ENCODE peak calls at places on chromosomes 5 and 9, in five cellular contexts. L is fibroblast of villous mesenchyme, J is epithelial cell of esophagus, C is ovary, R is GM23248. K is an unnamed sample.

GRCh38 chr9:13786131-13786530 is 506.6 kb upstream of the MPDZ start:
- DNase-seq in L (no peak), J (no peak), C (no peak), R (peak), K (peak)

GRCh38 chr5:39775458-39776365 is 350.9 kb upstream of the DAB2 start:
- DNase-seq in L (peak), J (peak), C (no peak), R (peak), K (peak)

GRCh38 chr5:74198156-74198555 is 442.4 kb downstream of the ENC1 start:
- DNase-seq in L (no peak), J (no peak), C (no peak), R (no peak), K (no peak)

GRCh38 chr5:32583582-32584232 is 1.6 kb upstream of the SUB1 start:
- DNase-seq in L (no peak), J (no peak), C (no peak), R (no peak), K (no peak)

GRCh38 chr9:121599186-121599871 is 52.1 kb upstream of the DAB2IP start:
- DNase-seq in L (no peak), J (peak), C (peak), R (peak), K (no peak)

GRCh38 chr5:73448451-73449136 is at the start of gene FOXD1:
- DNase-seq in L (peak), J (peak), C (peak), R (peak), K (peak)

GRCh38 chr9:35688558-35689350 is 971 bp downstream of the TPM2 start:
- DNase-seq in L (peak), J (peak), C (no peak), R (peak), K (peak)

GRCh38 chr5:169296456-169297220 is 4.3 kb downstream of the SLIT3 start:
- DNase-seq in L (peak), J (no peak), C (no peak), R (peak), K (peak)

GRCh38 chr9:92969516-92970466 is 22.5 kb downstream of the FGD3 start:
- DNase-seq in L (no peak), J (no peak), C (no peak), R (no peak), K (no peak)

DNA sequence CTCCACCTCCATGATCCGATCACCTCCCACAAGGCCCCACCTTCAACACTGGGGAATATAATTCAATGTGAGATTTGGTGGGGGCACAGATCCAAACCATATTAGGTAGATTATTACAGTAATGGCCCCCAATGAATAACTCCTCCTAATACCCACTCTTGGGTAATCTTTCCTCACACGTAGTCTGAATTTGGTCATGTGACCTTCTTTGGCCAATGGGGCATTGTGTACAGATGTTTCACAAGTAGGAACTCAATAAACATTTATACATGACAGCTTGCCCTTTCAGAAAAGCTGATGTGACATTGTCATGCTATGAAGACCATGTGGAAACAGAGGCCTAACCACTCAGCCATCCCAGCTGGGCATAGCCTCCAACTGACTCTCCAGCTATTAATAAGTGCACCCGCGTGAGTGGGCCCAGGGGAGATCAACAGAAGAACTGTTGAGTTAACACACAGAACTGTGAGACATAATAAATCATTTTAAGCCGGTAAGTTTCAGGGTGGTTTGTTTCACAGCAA is 10.6 kb downstream of the GPR150 start:
- DNase-seq in L (no peak), J (no peak), C (no peak), R (no peak), K (no peak)
- H3K4me3 ChIP-seq in L (no peak), J (no peak), C (no peak), R (no peak), K (no peak)

GRCh38 chr9:97307091-97307490 is 368 bp upstream of the CCDC180 start:
- DNase-seq in L (peak), J (peak), C (peak), R (peak), K (peak)
- H3K4me3 ChIP-seq in L (peak), J (no peak), C (peak), R (peak), K (no peak)

GRCh38 chr9:95462419-95463121 is 54.2 kb downstream of the PTCH1 start:
- DNase-seq in L (peak), J (peak), C (peak), R (peak), K (peak)
- H3K4me3 ChIP-seq in L (peak), J (peak), C (no peak), R (peak), K (peak)

DNA sequence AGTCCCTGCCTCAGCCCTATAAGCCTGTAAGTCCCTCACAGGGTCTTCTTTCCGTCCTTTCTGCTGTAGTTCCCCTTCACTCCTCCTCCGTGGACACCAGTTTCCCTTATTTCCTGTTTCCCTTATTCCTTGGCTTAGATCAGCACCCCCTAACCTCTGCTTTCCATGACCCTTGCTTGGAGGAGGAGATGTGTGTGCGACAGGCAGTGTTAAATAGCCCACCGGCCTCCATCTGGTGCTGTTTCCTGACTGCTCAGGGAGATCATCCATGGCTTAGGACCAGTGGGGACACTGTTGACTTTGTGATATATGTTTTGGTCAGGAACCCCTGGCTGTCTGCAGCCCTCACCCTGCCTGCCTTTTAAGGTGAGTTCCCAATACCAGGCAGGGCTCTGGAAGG is 34.1 kb upstream of the PSD2 start:
- DNase-seq in L (no peak), J (no peak), C (no peak), R (no peak), K (no peak)
- H3K4me3 ChIP-seq in L (no peak), J (no peak), C (no peak), R (no peak), K (no peak)

GRCh38 chr5:103938151-103938671 is 375.6 kb upstream of the NUDT12 start:
- DNase-seq in L (no peak), J (no peak), C (no peak), R (no peak), K (no peak)
- H3K4me3 ChIP-seq in L (no peak), J (no peak), C (no peak), R (no peak), K (no peak)

DNA sequence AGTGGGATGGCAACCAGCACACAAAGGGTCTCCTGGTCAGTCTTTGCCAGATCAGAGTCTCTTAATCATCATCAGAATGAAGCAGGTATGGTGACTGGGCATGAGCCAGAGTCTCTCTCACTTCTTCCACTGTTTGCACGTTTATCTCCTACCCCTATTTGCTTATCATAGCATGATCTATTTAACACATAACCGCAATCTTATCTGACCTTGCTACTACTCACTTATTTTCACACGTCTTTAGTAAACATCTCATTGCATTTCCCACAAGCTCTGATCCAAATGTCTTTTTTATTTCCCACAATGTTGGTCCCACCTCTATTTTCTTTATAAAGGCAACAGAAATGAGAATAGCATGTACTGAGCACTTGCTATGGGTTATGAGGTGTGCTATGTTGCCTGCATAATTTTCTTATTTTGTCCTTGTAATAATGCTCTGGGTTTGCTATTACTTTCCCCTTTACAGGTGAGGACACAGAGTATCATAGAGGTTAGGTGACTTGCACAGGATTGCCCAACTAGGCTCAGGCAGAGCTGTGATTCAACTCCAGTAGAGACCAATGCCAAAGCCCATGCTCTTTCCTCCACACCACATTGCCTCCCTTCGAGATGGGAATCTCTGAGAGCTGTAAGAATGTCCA is 39.7 kb upstream of the IL7R start:
- DNase-seq in L (no peak), J (peak), C (no peak), R (no peak), K (no peak)
- H3K4me3 ChIP-seq in L (no peak), J (no peak), C (no peak), R (no peak), K (no peak)

GRCh38 chr9:79574166-79574565 is 2.4 kb downstream of the TLE4 start:
- DNase-seq in L (no peak), J (no peak), C (no peak), R (peak), K (no peak)
- H3K4me3 ChIP-seq in L (peak), J (peak), C (peak), R (peak), K (peak)

GRCh38 chr9:128204858-128205257 is 1.7 kb downstream of the DNM1 start:
- DNase-seq in L (no peak), J (no peak), C (no peak), R (no peak), K (no peak)

GRCh38 chr9:128201441-128202369 is 1.5 kb upstream of the DNM1 start:
- DNase-seq in L (no peak), J (no peak), C (no peak), R (peak), K (no peak)

GRCh38 chr9:128203024-128203841 is at the start of gene DNM1:
- DNase-seq in L (peak), J (peak), C (peak), R (peak), K (peak)

GRCh38 chr9:128203842-128204551 is 818 bp downstream of the DNM1 start:
- DNase-seq in L (peak), J (no peak), C (no peak), R (peak), K (peak)

GRCh38 chr9:128202648-128203023 is 543 bp upstream of the DNM1 start:
- DNase-seq in L (no peak), J (no peak), C (no peak), R (no peak), K (no peak)
- H3K4me3 ChIP-seq in L (no peak), J (no peak), C (no peak), R (no peak), K (no peak)

DNA sequence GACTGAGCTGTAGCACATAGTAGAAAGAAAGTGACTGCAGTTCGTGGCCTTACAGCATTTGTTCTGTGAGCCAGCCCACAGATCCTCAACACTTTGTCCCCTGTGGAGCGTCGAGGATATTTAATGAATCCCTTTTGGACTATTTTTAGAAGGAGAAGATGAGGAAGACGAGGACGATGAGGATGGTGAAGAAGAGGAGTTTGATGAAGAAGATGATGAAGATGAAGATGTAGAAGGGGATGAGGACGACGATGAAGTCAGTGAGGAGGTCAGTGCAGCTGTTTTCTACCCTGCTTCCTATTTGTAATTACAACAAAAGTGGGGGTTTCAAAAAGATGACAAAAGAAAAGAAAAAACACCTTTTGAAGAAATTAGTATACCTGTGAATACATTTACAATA is 28.0 kb downstream of the ANP32B start:
- DNase-seq in L (no peak), J (no peak), C (no peak), R (no peak), K (no peak)
- H3K4me3 ChIP-seq in L (no peak), J (no peak), C (no peak), R (no peak), K (no peak)

GRCh38 chr5:54470677-54471076 is 15.2 kb downstream of the HSPB3 start:
- DNase-seq in L (peak), J (no peak), C (peak), R (peak), K (peak)

GRCh38 chr5:54470191-54470590 is 14.7 kb downstream of the HSPB3 start:
- DNase-seq in L (peak), J (no peak), C (no peak), R (peak), K (peak)

GRCh38 chr5:54471398-54471797 is 15.9 kb downstream of the HSPB3 start:
- DNase-seq in L (no peak), J (no peak), C (no peak), R (no peak), K (no peak)

GRCh38 chr5:54463696-54464095 is 8.2 kb downstream of the HSPB3 start:
- DNase-seq in L (peak), J (no peak), C (no peak), R (no peak), K (no peak)

GRCh38 chr5:54469655-54470054 is 14.2 kb downstream of the HSPB3 start:
- DNase-seq in L (peak), J (no peak), C (no peak), R (peak), K (peak)
- H3K4me3 ChIP-seq in L (peak), J (no peak), C (peak), R (peak), K (peak)

K was measured in fibroblast of the aortic adventitia.